ENCODE peak calls at places on chromosomes 7 and 10, in eight cellular contexts. N is neural progenitor cell, A is esophagus muscularis mucosa, I is fibroblast of mammary gland, J is astrocyte of the cerebellum, X is A673, Y is ovary, U is cardiac fibroblast. O is an unnamed sample.

GRCh38 chr7:151940048-151940845 is 16.0 kb upstream of the GALNTL5 start:
- DNase-seq in Y (no peak), I (peak), X (no peak), U (peak), N (no peak), A (no peak), J (peak), O (no peak)

GRCh38 chr10:23344251-23344841 is at the start of gene C10orf67:
- DNase-seq in N (peak), I (peak), U (peak), X (peak), Y (peak), A (peak), J (no peak), O (no peak)

GRCh38 chr7:114229251-114229650 is 185.4 kb upstream of the FOXP2 start:
- DNase-seq in U (no peak), A (no peak), N (no peak), X (no peak), I (no peak), J (no peak), Y (no peak), O (no peak)

GRCh38 chr7:120991570-120991969 is 3.1 kb downstream of the CPED1 start:
- DNase-seq in I (peak), U (no peak), Y (no peak), X (no peak), A (no peak), J (peak), N (no peak), O (no peak)

GRCh38 chr7:28052933-28053332 is 127.7 kb downstream of the JAZF1 start:
- DNase-seq in Y (no peak), N (no peak), A (no peak), U (peak), X (no peak), I (peak), J (no peak), O (peak)

GRCh38 chr10:35416628-35417625 is 80.6 kb downstream of the CCNY start:
- DNase-seq in Y (no peak), J (no peak), U (no peak), A (no peak), X (no peak), I (no peak), N (peak), O (no peak)

GRCh38 chr7:388023-388355 is 98.0 kb downstream of the FOXL3 start:
- DNase-seq in U (no peak), A (no peak), Y (no peak), J (no peak), X (no peak), N (no peak), I (no peak), O (no peak)

GRCh38 chr10:18795549-18795948 is 136.3 kb downstream of the ARL5B start:
- DNase-seq in X (no peak), N (no peak), A (no peak), I (no peak), U (no peak), Y (no peak), J (no peak), O (no peak)

GRCh38 chr10:124918906-124919305 is 23.0 kb upstream of the ZRANB1 start:
- DNase-seq in U (peak), A (no peak), J (no peak), X (no peak), Y (no peak), N (no peak), I (peak), O (no peak)

GRCh38 chr10:47247190-47248059 is 52.6 kb upstream of the GDF10 start:
- DNase-seq in N (no peak), I (no peak), U (no peak), A (no peak), Y (no peak), X (no peak), J (no peak), O (no peak)

GRCh38 chr7:85135931-85136330 is 50.9 kb downstream of the SEMA3D start:
- DNase-seq in N (no peak), X (peak), U (peak), I (peak), J (peak), A (no peak), Y (no peak), O (no peak)

GRCh38 chr7:22111661-22112060 is 166.0 kb upstream of the CDCA7L start:
- DNase-seq in N (no peak), I (no peak), X (no peak), Y (no peak), U (no peak), A (no peak), J (no peak), O (no peak)

GRCh38 chr7:95096123-95096395 is 188.7 kb downstream of the PPP1R9A start:
- DNase-seq in I (no peak), X (no peak), U (no peak), A (no peak), N (no peak), Y (no peak), J (no peak), O (no peak)

GRCh38 chr10:117132751-117133231 is 5.3 kb downstream of the VAX1 start:
- DNase-seq in X (peak), Y (no peak), I (no peak), U (no peak), N (peak), A (peak), J (no peak), O (no peak)
- H3K4me3 ChIP-seq in X (peak), Y (no peak), I (no peak), U (no peak), N (peak), A (no peak), J (no peak), O (no peak)

GRCh38 chr7:19105546-19105945 is 11.9 kb downstream of the TWIST1 start:
- DNase-seq in N (no peak), J (no peak), A (no peak), I (no peak), U (no peak), X (no peak), Y (no peak), O (no peak)
- TF ChIP-seq CTCF in N (no peak), J (no peak), A (no peak), I (no peak), U (no peak), X (no peak), Y (no peak), O (no peak)

GRCh38 chr7:45156516-45157272 is 897 bp upstream of the RAMP3 start:
- DNase-seq in A (no peak), Y (no peak), N (no peak), J (no peak), X (no peak), I (no peak), U (no peak), O (no peak)
- H3K4me3 ChIP-seq in A (peak), Y (no peak), N (peak), J (no peak), X (no peak), I (no peak), U (no peak), O (no peak)

GRCh38 chr10:123380491-123381085 is 226.4 kb downstream of the BUB3 start:
- DNase-seq in J (no peak), X (peak), Y (no peak), N (peak), I (peak), U (peak), A (no peak), O (no peak)
- TF ChIP-seq CTCF in J (peak), X (peak), Y (no peak), N (peak), I (peak), U (peak), A (peak), O (peak)

GRCh38 chr7:55246181-55246580 is 119.0 kb upstream of the LANCL2 start:
- DNase-seq in X (no peak), J (peak), N (no peak), A (peak), I (peak), Y (no peak), U (peak), O (no peak)

GRCh38 chr7:55247466-55247865 is 117.7 kb upstream of the LANCL2 start:
- DNase-seq in X (no peak), J (no peak), N (no peak), A (no peak), Y (no peak), I (no peak), U (peak), O (no peak)

GRCh38 chr7:55244346-55244745 is 120.8 kb upstream of the LANCL2 start:
- DNase-seq in A (peak), Y (no peak), J (no peak), U (no peak), N (no peak), I (peak), X (no peak), O (no peak)

GRCh38 chr7:55242613-55243012 is 122.5 kb upstream of the LANCL2 start:
- DNase-seq in X (no peak), Y (no peak), U (no peak), J (no peak), I (peak), A (peak), N (no peak), O (no peak)

GRCh38 chr7:55245271-55245723 is 119.8 kb upstream of the LANCL2 start:
- DNase-seq in A (peak), X (no peak), N (no peak), I (peak), Y (no peak), U (peak), J (peak), O (peak)
- H3K4me3 ChIP-seq in A (no peak), X (no peak), N (no peak), I (no peak), Y (no peak), U (no peak), J (no peak), O (no peak)

GRCh38 chr10:1660386-1660785 is 76.9 kb downstream of the ADARB2 start:
- DNase-seq in N (no peak), A (no peak), I (no peak), X (no peak), U (no peak), Y (no peak), J (no peak), O (no peak)
- TF ChIP-seq CTCF in N (no peak), A (no peak), I (no peak), X (no peak), U (no peak), Y (no peak), J (no peak), O (no peak)